ENCODE peak calls at places on chromosomes 12 and 14, in four cellular contexts. G is H1, H is A549, P is tibial nerve. D is an unnamed sample.

GRCh38 chr14:58082491-58083098 is 69.4 kb downstream of the ARMH4 start:
- DNase-seq in G (no peak), P (no peak), H (peak; percentile 74), D (no peak)

GRCh38 chr12:1619599-1619998 is 9.4 kb upstream of the WNT5B start:
- DNase-seq in P (no peak), H (no peak), G (no peak), D (peak; percentile 91)

GRCh38 chr12:70918321-70918720 is 2.2 kb downstream of the PTPRR start:
- DNase-seq in G (no peak), P (no peak), H (no peak), D (no peak)

GRCh38 chr12:68612245-68612644 is 1.5 kb downstream of the RAP1B start:
- DNase-seq in P (no peak), H (no peak), G (no peak), D (no peak)

GRCh38 chr12:67885370-67886169 is 103.7 kb upstream of the IFNG-AS1 start:
- DNase-seq in H (no peak), P (peak; percentile 11), G (no peak), D (no peak)

GRCh38 chr12:82130763-82131162 is 227.4 kb downstream of the CCDC59 start:
- DNase-seq in H (no peak), G (no peak), P (no peak), D (no peak)

GRCh38 chr12:124443929-124444712 is 123.3 kb downstream of the NCOR2 start:
- DNase-seq in H (no peak), P (no peak), G (no peak), D (no peak)

GRCh38 chr12:23684121-23684520 is 265.3 kb downstream of the SOX5 start:
- DNase-seq in G (no peak), P (no peak), H (no peak), D (no peak)

GRCh38 chr12:10771132-10771733 is 31.2 kb downstream of the TAS2R7 start:
- DNase-seq in G (no peak), P (peak; percentile 31), H (peak; percentile 44), D (no peak)

GRCh38 chr14:69471916-69472315 is 12.6 kb upstream of the PLEKHD1 start:
- DNase-seq in H (no peak), P (no peak), G (no peak), D (no peak)

GRCh38 chr12:29640589-29641345 is 143.0 kb downstream of the TMTC1 start:
- DNase-seq in P (peak; percentile 12), H (peak; percentile 35), G (no peak), D (no peak)

GRCh38 chr14:56124296-56124695 is 6.1 kb downstream of the PELI2 start:
- DNase-seq in H (no peak), G (no peak), P (no peak), D (no peak)

GRCh38 chr12:85627584-85627983 is 208.6 kb downstream of the RASSF9 start:
- DNase-seq in H (no peak), P (no peak), G (no peak), D (no peak)

GRCh38 chr12:15274561-15274967 is 47.7 kb upstream of the PTPRO start:
- DNase-seq in H (peak; percentile 11), P (no peak), G (no peak), D (peak; percentile 50)

GRCh38 chr12:1083888-1084262 is 92.9 kb downstream of the ERC1 start:
- DNase-seq in P (peak; percentile 40), G (no peak), H (peak; percentile 23), D (no peak)

GRCh38 chr14:94588311-94588710 is 7.1 kb downstream of the SERPINA5 start:
- DNase-seq in G (no peak), P (no peak), H (no peak), D (no peak)

GRCh38 chr12:50218386-50218785 is 51.2 kb upstream of the CERS5 start:
- DNase-seq in P (no peak), G (no peak), H (peak; percentile 82), D (no peak)

GRCh38 chr12:62744551-62744950 is 190.4 kb downstream of the PPM1H start:
- DNase-seq in G (no peak), P (no peak), H (no peak), D (no peak)

GRCh38 chr12:53279283-53279869 is 11.3 kb downstream of the ESPL1 start:
- DNase-seq in H (no peak), G (no peak), P (no peak), D (no peak)

GRCh38 chr12:113247123-113248045 is 26.1 kb downstream of the TPCN1 start:
- DNase-seq in P (no peak), H (no peak), G (no peak), D (no peak)

GRCh38 chr14:59986556-59987059 is 66.7 kb downstream of the LRRC9 start:
- DNase-seq in P (no peak), G (no peak), H (no peak), D (no peak)

GRCh38 chr12:88493651-88494050 is 86.6 kb downstream of the KITLG start:
- DNase-seq in G (no peak), P (no peak), H (no peak), D (no peak)

GRCh38 chr12:64782181-64782580 is 23.0 kb upstream of the GNS start:
- DNase-seq in H (no peak), P (no peak), G (no peak), D (no peak)

GRCh38 chr14:76430017-76430416 is 54.1 kb downstream of the ESRRB start:
- DNase-seq in P (no peak), H (no peak), G (no peak), D (no peak)

GRCh38 chr12:48986720-48987291 is 8.7 kb downstream of the WNT1 start:
- DNase-seq in H (no peak), P (no peak), G (no peak), D (no peak)

GRCh38 chr12:124398578-124399227 is 103.8 kb downstream of the RFLNA start:
- DNase-seq in G (no peak), H (no peak), P (peak; percentile 70), D (peak; percentile 97)

GRCh38 chr14:80973918-80974317 is 18.5 kb downstream of the TSHR start:
- DNase-seq in H (no peak), G (no peak), P (no peak), D (no peak)

GRCh38 chr12:28780096-28780495 is 369.0 kb upstream of the FAR2 start:
- DNase-seq in H (peak; percentile 88), G (no peak), P (no peak), D (peak; percentile 47)

GRCh38 chr12:90970911-90971310 is 15.9 kb upstream of the CCER1 start:
- DNase-seq in H (no peak), P (no peak), G (no peak), D (no peak)

DNA sequence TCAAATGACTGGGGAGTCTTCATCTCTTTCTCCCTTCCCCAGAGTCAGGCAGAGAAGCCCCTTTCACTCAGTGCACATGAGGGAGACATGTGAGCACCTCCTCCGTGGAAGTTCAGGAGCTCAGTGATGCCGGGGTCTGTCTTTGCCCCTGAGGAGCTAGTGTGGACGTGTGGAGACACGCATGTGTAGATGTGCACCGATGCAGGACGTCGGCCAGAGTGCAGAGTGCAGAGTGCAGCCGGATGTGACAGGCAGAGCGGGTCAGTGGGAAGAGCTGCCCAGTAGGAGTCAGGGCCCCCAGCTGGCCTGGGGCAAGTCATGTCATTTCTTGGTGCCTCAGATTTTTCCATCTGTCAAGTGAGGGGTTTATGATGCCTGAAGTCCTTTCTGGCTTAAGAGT is 20.7 kb downstream of the TSPAN9 start:
- DNase-seq in H (no peak), P (no peak), G (no peak), D (no peak)
- TF ChIP-seq POLR2A in H (no peak), P (no peak), G (no peak), D (no peak)

DNA sequence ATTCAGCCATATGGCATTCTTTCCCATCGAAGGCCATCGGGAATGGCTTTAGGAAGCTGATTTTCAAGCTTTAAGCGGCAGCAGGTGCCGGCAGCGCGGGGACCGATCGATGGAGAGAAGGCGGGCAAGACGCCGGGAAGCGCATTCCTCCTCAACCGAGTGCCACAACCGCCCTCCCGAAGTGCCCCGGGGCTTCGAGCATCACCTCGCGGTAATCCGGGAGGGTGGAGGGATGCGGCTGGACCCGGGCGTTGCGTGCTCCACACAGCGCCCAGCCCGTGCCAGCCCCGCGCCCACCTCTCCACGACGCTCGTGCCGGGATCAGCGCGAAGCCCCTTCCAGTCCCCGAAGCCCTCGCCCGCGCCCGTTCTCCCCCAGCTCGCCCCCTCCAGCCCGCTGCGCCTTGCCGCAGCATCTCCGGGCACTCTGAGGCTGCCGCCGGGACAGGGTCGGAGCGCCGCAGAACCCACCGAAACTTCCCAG is 3.2 kb downstream of the USP44 start:
- DNase-seq in P (peak; percentile 19), G (peak; percentile 66), H (no peak), D (peak; percentile 90)
- TF ChIP-seq CTCF in P (no peak), G (no peak), H (no peak), D (no peak)

DNA sequence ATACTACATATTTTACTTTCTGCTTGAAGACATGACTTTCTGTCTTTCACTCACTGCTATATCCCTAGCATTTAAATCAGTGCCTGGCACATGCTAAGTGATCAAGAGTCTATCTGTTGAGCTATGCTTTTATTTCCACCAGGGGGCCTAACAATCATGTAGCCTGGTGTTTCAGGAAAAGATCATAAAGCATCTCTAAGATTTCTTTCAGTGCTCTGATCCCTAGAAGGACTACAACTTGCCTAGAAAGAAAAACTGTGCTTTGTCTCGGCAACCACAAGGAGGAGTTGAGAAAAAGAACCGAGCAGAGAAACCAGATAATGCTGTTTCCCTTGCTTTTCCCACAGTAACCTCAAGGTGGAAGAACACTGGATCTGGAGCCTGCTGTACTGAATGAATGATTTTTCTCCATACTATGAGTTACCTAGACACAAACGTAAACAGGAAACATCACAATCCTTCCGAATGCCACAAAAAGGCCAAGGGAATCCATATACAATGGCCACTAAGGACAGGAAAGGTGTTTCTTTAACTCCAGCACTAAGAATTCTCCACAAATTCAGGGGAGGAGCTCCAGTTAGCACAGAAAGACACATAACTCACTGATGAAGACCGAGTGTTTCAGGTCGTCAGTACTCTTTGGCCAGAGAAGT is 1.2 kb downstream of the CRY1 start:
- DNase-seq in H (peak; percentile 98), P (peak; percentile 48), G (no peak), D (no peak)
- H3K4me3 ChIP-seq in H (peak overlapping the region; percentile 73), P (peak overlapping the region; percentile 71), G (peak overlapping the region; percentile 98), D (no peak overlapping the region)

DNA sequence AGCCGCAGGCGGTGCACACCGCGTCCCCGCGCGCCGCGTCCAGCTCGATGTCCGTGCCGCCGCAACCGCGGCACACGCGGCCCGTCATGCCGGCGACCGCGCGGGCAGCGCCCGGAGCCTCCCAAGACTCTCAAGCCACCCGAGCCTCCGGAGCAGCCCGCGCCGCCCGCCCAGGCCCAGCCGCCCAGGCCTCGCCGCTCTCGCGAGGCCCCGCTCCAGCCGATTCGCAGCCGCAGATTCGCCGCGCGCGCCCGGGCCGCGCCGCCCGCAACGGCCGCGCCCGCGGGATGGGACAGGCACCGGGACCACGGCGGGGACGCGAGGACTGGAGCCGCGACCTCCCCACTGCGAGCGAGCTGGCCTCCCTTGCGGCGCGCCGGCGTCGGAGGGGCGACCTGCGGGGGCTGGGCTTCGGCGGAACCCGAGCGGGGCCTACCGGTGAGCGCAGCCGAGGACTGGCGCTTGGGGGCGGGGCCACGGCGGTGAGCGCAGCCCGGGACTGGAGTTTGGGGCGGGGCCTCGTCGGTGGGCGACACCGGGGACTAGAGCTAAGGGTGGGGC is at the start of gene BRF1:
- DNase-seq in G (peak; percentile 98), P (peak; percentile 90), H (peak; percentile 97), D (peak; percentile 99)
- TF ChIP-seq POLR2A in G (peak; percentile 60), P (peak; percentile 77), H (no peak), D (no peak)